ENCODE peak calls at places on chromosome 5, in six cellular contexts. D, R, H, U, B and G are unnamed samples. For H3K36me3, the result is how much of the 10 kb centered on the place peaks cover.

GRCh38 chr5:39270172-39270848 is 50.9 kb upstream of the FYB1 start:
- DNase-seq in D (no peak), R (no peak), H (no peak), U (no peak), B (no peak), G (no peak)

GRCh38 chr5:132190161-132190817 is 37.4 kb downstream of the P4HA2 start:
- DNase-seq in D (peak), R (no peak), H (no peak), U (peak), B (no peak), G (peak)

GRCh38 chr5:157596449-157596848 is 20.9 kb upstream of the ADAM19 start:
- DNase-seq in D (no peak), R (no peak), H (no peak), U (no peak), B (no peak), G (no peak)

GRCh38 chr5:153965102-153965645 is 73.5 kb downstream of the FAM114A2 start:
- DNase-seq in D (peak), R (no peak), H (no peak), U (peak), B (no peak), G (no peak)

GRCh38 chr5:78589928-78590327 is 58.6 kb downstream of the LHFPL2 start:
- DNase-seq in D (no peak), R (no peak), H (no peak), U (no peak), B (no peak), G (no peak)

GRCh38 chr5:1832511-1833250 is 31.5 kb downstream of the NDUFS6 start:
- DNase-seq in D (no peak), R (peak), H (no peak), U (no peak), B (no peak), G (no peak)

GRCh38 chr5:435156-435790 is 7.7 kb upstream of the EXOC3 start:
- DNase-seq in D (no peak), R (peak), H (no peak), U (no peak), B (no peak), G (no peak)

GRCh38 chr5:169944922-169945675 is 35.2 kb downstream of the INSYN2B start:
- DNase-seq in D (peak), R (no peak), H (no peak), U (no peak), B (no peak), G (no peak)

GRCh38 chr5:159220206-159220605 is 10.9 kb upstream of the RNF145 start:
- DNase-seq in D (no peak), R (no peak), H (no peak), U (no peak), B (no peak), G (no peak)

GRCh38 chr5:181241393-181241975 is 2.2 kb downstream of the RACK1 start:
- DNase-seq in D (peak), R (no peak), H (no peak), U (peak), B (no peak), G (peak)

GRCh38 chr5:80414113-80414512 is 6.2 kb downstream of the ZFYVE16 start:
- DNase-seq in D (no peak), R (no peak), H (no peak), U (no peak), B (no peak), G (no peak)

GRCh38 chr5:80082731-80083114 is 47.6 kb downstream of the THBS4 start:
- DNase-seq in D (peak), R (peak), H (peak), U (peak), B (peak), G (peak)

GRCh38 chr5:133467712-133468463 is 144.5 kb downstream of the FSTL4 start:
- DNase-seq in D (no peak), R (no peak), H (no peak), U (no peak), B (no peak), G (no peak)

GRCh38 chr5:73170522-73170921 is 2.5 kb upstream of the TMEM174 start:
- DNase-seq in D (peak), R (no peak), H (no peak), U (no peak), B (no peak), G (no peak)

GRCh38 chr5:149425729-149426128 is 46.6 kb upstream of the IL17B start:
- DNase-seq in D (no peak), R (no peak), H (no peak), U (no peak), B (no peak), G (no peak)

GRCh38 chr5:14327624-14328023 is 184.5 kb downstream of the TRIO start:
- DNase-seq in D (no peak), R (no peak), H (no peak), U (no peak), B (no peak), G (no peak)

GRCh38 chr5:56456002-56456401 is 222.9 kb upstream of the ANKRD55 start:
- DNase-seq in D (no peak), R (no peak), H (no peak), U (no peak), B (no peak), G (no peak)

DNA sequence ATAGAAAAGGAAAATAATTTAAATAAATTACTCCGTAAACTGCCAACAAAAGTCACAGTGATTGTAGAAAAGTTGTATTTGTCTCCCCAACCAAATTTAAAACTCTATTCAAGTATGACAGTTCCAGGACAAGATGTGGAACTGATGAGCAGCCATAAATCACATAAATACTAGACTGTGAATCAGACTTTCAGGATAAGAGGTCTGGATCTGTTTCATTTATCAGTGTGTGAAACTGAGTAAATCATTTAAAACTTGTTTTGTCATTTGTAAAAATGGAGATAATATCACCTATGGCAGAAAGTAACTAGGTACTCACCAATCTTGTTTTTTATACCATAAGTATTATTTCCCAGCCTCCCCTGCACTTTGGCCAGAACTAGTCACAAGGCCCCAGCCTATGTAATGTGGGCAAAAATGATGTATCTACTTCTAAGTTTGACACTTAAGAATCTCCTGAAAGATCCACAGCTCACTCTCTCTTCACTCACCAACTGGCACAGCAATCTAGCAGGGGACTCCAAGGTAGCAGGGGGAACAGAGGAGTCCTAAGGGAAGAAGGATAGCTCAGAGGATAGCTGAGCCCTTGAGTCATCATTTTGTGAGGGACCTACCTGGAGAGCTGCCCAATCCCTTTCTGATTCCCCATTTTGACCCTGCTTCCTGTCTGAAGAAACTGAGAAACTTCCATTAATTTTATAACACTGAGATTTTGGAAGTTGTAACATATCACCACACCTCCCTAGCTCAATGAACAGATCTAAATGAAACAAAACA is 31.6 kb downstream of the TMEM161B start:
- DNase-seq in D (no peak), R (no peak), H (no peak), U (no peak), B (no peak), G (no peak)
- H3K36me3 ChIP-seq in D (under half), R (under half), H (under half), U (under half), B (under half), G (under half)

DNA sequence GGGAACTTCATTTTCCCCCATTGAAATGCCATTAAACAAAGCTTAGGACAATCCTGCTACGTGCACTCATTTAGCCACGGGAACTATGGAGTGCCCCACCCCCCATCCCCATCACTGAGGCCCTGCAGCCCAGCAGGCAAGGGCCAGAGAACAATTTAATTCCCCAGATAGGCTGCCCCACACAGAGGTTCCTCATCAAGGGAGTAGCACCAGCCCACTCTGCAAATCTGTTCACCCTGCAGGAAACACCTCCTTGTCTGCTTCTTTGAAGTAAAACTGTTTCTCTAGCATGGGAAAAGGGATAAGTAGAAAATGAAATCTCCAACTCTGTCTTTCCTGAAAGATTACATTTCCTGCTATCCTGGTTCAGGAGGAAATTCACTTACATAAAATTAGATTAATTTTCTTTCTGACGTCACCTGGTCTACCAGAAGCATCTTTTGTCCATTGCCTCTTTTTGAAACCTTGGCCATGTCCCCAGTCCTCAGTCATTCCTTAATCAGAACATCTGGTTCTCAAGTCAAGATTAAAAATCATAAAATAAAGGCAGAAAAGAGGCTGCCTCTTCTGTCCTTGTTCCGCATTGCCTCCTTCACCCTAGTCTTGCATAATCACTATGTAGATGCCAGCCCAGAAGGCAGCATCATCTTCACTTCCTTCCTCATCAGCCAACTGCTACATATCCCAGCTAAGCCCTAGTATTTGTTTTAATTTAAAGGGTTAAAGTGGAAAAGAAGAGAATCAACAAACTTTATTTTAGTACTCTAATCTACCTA is 206.2 kb downstream of the ENC1 start:
- DNase-seq in D (peak), R (no peak), H (no peak), U (no peak), B (no peak), G (no peak)
- H3K4me3 ChIP-seq in D (peak), R (no peak), H (no peak), U (no peak), B (peak), G (no peak)

DNA sequence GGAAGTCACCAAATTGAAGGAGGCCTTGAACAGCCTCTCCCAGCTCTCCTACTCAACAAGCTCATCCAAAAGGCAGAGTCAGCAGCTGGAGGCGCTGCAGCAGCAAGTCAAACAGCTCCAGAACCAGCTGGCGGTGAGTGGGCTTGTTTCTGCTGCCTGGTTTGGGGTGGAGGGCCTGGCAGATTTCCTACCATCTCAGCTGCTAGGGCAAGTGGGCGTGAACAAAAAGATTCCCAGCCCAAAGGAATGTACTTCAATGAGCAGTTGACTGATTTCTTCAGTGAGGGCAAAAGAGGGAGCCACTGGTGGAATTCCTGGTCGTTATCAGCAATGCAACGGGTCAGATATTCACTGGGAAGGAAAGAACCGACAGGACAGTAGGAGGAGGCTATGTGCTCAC is 12.6 kb upstream of the TTC23L start:
- DNase-seq in D (no peak), R (no peak), H (no peak), U (no peak), B (no peak), G (no peak)
- H3K36me3 ChIP-seq in D (half or more), R (half or more), H (half or more), U (under half), B (under half), G (half or more)

DNA sequence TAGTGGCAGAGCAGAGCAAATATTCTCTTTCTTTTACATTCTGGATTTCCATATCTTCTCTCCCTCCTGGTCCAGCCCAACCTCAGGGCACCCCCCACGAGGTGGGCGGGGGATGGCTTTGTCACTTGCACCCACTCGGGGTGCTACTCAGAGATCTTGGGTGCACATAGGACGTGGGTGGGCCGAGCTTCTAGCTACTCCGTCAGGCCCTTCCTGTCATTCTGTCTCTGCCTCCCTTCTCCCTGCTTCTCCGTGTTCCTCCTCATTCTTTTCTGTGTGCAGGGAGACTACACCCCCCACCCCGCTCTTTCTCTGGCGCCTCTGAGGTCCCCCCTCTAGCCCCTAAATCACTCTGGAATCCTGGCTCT is 19.5 kb downstream of the PCDHGC5 start:
- DNase-seq in D (no peak), R (no peak), H (no peak), U (no peak), B (no peak), G (no peak)
- H3K4me3 ChIP-seq in D (no peak), R (peak), H (peak), U (no peak), B (peak), G (peak)

GRCh38 chr5:88428633-88429032 is 160.0 kb upstream of the TMEM161B start:
- DNase-seq in D (no peak), R (no peak), H (no peak), U (no peak), B (no peak), G (no peak)

GRCh38 chr5:88419931-88420330 is 151.3 kb upstream of the TMEM161B start:
- DNase-seq in D (no peak), R (no peak), H (no peak), U (no peak), B (no peak), G (no peak)

GRCh38 chr5:88425124-88425523 is 156.5 kb upstream of the TMEM161B start:
- DNase-seq in D (no peak), R (no peak), H (no peak), U (no peak), B (no peak), G (no peak)
- H3K36me3 ChIP-seq in D (under half), R (under half), H (under half), U (under half), B (under half), G (under half)

DNA sequence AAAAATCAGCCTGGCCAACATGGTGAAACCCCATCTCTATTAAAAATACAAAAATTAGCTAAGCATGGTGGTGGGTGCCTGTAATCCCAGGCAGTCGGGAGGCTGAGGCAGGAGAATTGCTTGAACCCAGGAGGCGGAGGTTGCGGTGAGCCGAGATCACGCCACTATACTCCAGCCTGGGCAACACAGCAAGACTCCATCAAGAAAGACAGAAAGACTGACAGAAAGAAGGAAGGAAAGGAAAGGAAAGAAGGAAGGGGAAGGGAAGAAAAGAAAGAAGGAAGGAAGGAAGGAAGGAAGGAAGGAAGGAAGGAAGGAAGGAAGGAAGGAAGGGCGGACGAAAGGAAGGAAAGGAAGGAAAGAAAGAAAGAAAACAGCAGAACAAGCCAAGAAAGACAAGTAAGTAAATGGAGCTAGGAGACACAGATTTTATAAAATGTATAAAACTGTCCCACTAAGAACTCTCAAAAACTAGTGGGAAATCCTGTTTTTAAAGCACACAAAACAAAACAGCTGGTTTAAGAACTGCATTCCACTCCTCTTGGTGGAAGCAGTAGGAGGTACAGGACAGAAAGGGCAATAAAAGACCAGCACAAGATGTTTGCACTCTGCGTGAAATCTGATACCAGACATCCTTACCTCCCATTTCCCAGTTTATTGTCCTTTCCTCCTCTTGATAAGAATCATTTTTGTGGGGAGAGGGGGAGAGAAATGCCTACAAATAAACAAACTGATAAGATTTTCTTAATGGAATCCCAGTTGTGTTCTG is 46.7 kb downstream of the MYO10 start:
- DNase-seq in D (peak), R (no peak), H (no peak), U (no peak), B (no peak), G (peak)
- H3K4me3 ChIP-seq in D (peak), R (no peak), H (no peak), U (no peak), B (no peak), G (peak)